ENCODE peak calls at places on chromosomes 11 and 22, in four cellular contexts. Q is HepG2, T is K562, D is WTC11. P is an unnamed sample.
A peak's percentile ranks its signal among the peaks of the same experiment; 100 is the strongest.

GRCh38 chr11:66012946-66013761 is 1.3 kb downstream of the CST6 start:
- DNase-seq in Q (no peak), T (peak; percentile 41), D (no peak), P (no peak)

GRCh38 chr11:105202844-105203548 is 63.4 kb upstream of the CARD18 start:
- DNase-seq in Q (peak; percentile 96), T (no peak), D (no peak), P (no peak)

GRCh38 chr11:96049426-96049825 is 125.5 kb upstream of the MTMR2 start:
- DNase-seq in Q (no peak), T (no peak), D (no peak), P (no peak)

GRCh38 chr22:19150482-19151328 is 613 bp upstream of the GSC2 start:
- DNase-seq in Q (no peak), T (no peak), D (peak; percentile 33), P (no peak)

GRCh38 chr11:61334434-61335354 is 1.7 kb downstream of the TKFC start:
- DNase-seq in Q (peak; percentile 65), T (peak; percentile 62), D (no peak), P (no peak)

GRCh38 chr22:37126882-37127281 is 17.4 kb upstream of the TMPRSS6 start:
- DNase-seq in Q (no peak), T (peak; percentile 16), D (peak; percentile 47), P (peak; percentile 49)

GRCh38 chr11:68035266-68035876 is 3.5 kb upstream of the TCIRG1 start:
- DNase-seq in Q (no peak), T (no peak), D (no peak), P (no peak)

GRCh38 chr11:74332272-74332671 is 20.8 kb upstream of the P4HA3 start:
- DNase-seq in Q (no peak), T (no peak), D (no peak), P (no peak)

GRCh38 chr22:22094514-22094913 is 111.9 kb upstream of the TOP3B start:
- DNase-seq in Q (no peak), T (no peak), D (no peak), P (no peak)

GRCh38 chr22:26325641-26326040 is 103.4 kb upstream of the ASPHD2 start:
- DNase-seq in Q (no peak), T (no peak), D (no peak), P (no peak)

GRCh38 chr22:30824711-30825110 is 130.0 kb downstream of the OSBP2 start:
- DNase-seq in Q (no peak), T (no peak), D (no peak), P (no peak)

GRCh38 chr11:29312817-29313216 is 704.0 kb downstream of the KCNA4 start:
- DNase-seq in Q (no peak), T (no peak), D (no peak), P (no peak)

GRCh38 chr11:18772211-18772610 is 19.4 kb downstream of the PTPN5 start:
- DNase-seq in Q (no peak), T (no peak), D (no peak), P (no peak)

GRCh38 chr11:6488342-6488741 is 7.0 kb downstream of the TIMM10B start:
- DNase-seq in Q (no peak), T (no peak), D (no peak), P (no peak)

GRCh38 chr11:123742334-123742733 is 874 bp upstream of the ZNF202 start:
- DNase-seq in Q (no peak), T (peak; percentile 22), D (no peak), P (no peak)

GRCh38 chr22:29345932-29346331 is 30.4 kb upstream of the RASL10A start:
- DNase-seq in Q (no peak), T (no peak), D (no peak), P (no peak)

GRCh38 chr11:27040302-27041115 is at the start of gene BBOX1:
- DNase-seq in Q (no peak), T (no peak), D (no peak), P (no peak)

GRCh38 chr22:43152355-43153071 is 1.2 kb downstream of the TSPO start:
- DNase-seq in Q (no peak), T (no peak), D (no peak), P (no peak)

GRCh38 chr11:103326070-103326794 is 217.0 kb downstream of the DYNC2H1 start:
- DNase-seq in Q (peak; percentile 51), T (peak; percentile 10), D (peak; percentile 42), P (peak; percentile 67)

GRCh38 chr11:75055511-75055910 is 41.2 kb downstream of the OR2AT4 start:
- DNase-seq in Q (no peak), T (no peak), D (no peak), P (no peak)

GRCh38 chr11:12124306-12124705 is 13.9 kb downstream of the MICAL2 start:
- DNase-seq in Q (no peak), T (no peak), D (no peak), P (no peak)

GRCh38 chr11:116176484-116177005 is 596.2 kb downstream of the BUD13 start:
- DNase-seq in Q (no peak), T (no peak), D (no peak), P (no peak)

GRCh38 chr22:47901911-47902310 is 1139.5 kb downstream of the TBC1D22A start:
- DNase-seq in Q (no peak), T (no peak), D (peak; percentile 19), P (no peak)

GRCh38 chr11:35142481-35143207 is 3.7 kb downstream of the CD44 start:
- DNase-seq in Q (peak; percentile 20), T (peak; percentile 24), D (no peak), P (no peak)

GRCh38 chr11:78094250-78094649 is 14.6 kb upstream of the NDUFC2 start:
- DNase-seq in Q (no peak), T (no peak), D (no peak), P (no peak)

GRCh38 chr11:86947541-86947940 is 7.7 kb downstream of the FZD4 start:
- DNase-seq in Q (no peak), T (no peak), D (no peak), P (no peak)

GRCh38 chr22:35192121-35192918 is 65.0 kb upstream of the HMGXB4 start:
- DNase-seq in Q (no peak), T (no peak), D (no peak), P (no peak)

GRCh38 chr22:22935546-22936157 is 48.0 kb downstream of the IGLL5 start:
- DNase-seq in Q (no peak), T (peak; percentile 60), D (peak; percentile 33), P (no peak)

GRCh38 chr11:21810650-21811049 is 382.2 kb upstream of the ANO5 start:
- DNase-seq in Q (peak; percentile 16), T (no peak), D (no peak), P (no peak)

GRCh38 chr11:60084866-60085265 is 3.6 kb upstream of the MS4A2 start:
- DNase-seq in Q (no peak), T (no peak), D (no peak), P (no peak)

GRCh38 chr22:28917747-28918543 is 34.6 kb downstream of the ZNRF3 start:
- DNase-seq in Q (peak; percentile 86), T (no peak), D (no peak), P (no peak)

GRCh38 chr22:25475554-25476022 is 88.9 kb upstream of the GRK3 start:
- DNase-seq in Q (no peak), T (no peak), D (no peak), P (no peak)

GRCh38 chr11:117882539-117882938 is 6.1 kb upstream of the FXYD6 start:
- DNase-seq in Q (no peak), T (no peak), D (no peak), P (no peak)

GRCh38 chr22:36292823-36293530 is 40.0 kb downstream of the APOL1 start:
- DNase-seq in Q (no peak), T (no peak), D (no peak), P (no peak)

GRCh38 chr11:67120456-67120855 is 1.4 kb downstream of the KDM2A start:
- DNase-seq in Q (no peak), T (no peak), D (no peak), P (no peak)

GRCh38 chr11:88327061-88327460 is 10.5 kb downstream of the CTSC start:
- DNase-seq in Q (no peak), T (no peak), D (no peak), P (no peak)

GRCh38 chr11:662689-663274 is 25.7 kb downstream of the DRD4 start:
- DNase-seq in Q (peak; percentile 39), T (peak; percentile 71), D (peak; percentile 79), P (peak; percentile 70)

GRCh38 chr22:23834830-23835772 is 3.7 kb downstream of the DERL3 start:
- DNase-seq in Q (no peak), T (no peak), D (peak; percentile 0), P (no peak)

GRCh38 chr11:119167933-119168332 is 592 bp upstream of the NLRX1 start:
- DNase-seq in Q (peak; percentile 36), T (no peak), D (no peak), P (no peak)

GRCh38 chr11:119166368-119167076 is 2.0 kb upstream of the NLRX1 start:
- DNase-seq in Q (peak; percentile 44), T (no peak), D (no peak), P (no peak)

GRCh38 chr11:119172513-119172912 is 4.0 kb downstream of the NLRX1 start:
- DNase-seq in Q (no peak), T (peak; percentile 82), D (no peak), P (no peak)

GRCh38 chr11:119168471-119169271 is at the start of gene NLRX1:
- DNase-seq in Q (peak; percentile 80), T (peak; percentile 79), D (peak; percentile 83), P (peak; percentile 98)

GRCh38 chr11:119169272-119169719 is 771 bp downstream of the NLRX1 start:
- DNase-seq in Q (peak; percentile 37), T (no peak), D (peak; percentile 63), P (peak; percentile 49)
- TF ChIP-seq ELF4 in Q (no peak), T (no peak), D (no peak), P (no peak)

GRCh38 chr22:31911565-31912401 is 32.6 kb upstream of the YWHAH start:
- DNase-seq in Q (peak; percentile 93), T (peak; percentile 37), D (no peak), P (no peak)
- TF ChIP-seq ELF4 in Q (no peak), T (no peak), D (no peak), P (no peak)

GRCh38 chr22:45329536-45329936 is 19.8 kb downstream of the FAM118A start:
- DNase-seq in Q (no peak), T (no peak), D (no peak), P (no peak)
- TF ChIP-seq ELF4 in Q (no peak), T (no peak), D (no peak), P (no peak)

DNA sequence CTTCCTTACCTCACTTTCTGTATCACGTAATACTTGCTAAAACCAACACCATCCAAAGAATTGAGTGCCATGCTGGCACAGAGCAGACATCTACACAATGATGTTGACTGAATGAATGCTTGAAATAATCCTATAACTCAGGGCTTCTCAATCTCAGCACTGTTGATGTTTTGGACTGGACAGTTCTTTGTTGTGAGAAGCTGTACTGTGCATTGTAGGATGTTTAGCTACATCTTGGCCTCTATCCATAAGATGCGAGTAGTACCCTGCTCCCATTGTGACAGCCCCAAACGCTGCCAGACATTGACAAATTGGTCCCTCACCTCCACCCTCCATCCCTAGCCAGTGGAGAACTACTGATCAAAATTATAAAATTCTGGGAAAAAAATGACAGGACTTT is 153.4 kb downstream of the NAV2 start:
- DNase-seq in Q (no peak), T (no peak), D (no peak), P (no peak)
- TF ChIP-seq ELF4 in Q (no peak), T (no peak), D (no peak), P (no peak)

DNA sequence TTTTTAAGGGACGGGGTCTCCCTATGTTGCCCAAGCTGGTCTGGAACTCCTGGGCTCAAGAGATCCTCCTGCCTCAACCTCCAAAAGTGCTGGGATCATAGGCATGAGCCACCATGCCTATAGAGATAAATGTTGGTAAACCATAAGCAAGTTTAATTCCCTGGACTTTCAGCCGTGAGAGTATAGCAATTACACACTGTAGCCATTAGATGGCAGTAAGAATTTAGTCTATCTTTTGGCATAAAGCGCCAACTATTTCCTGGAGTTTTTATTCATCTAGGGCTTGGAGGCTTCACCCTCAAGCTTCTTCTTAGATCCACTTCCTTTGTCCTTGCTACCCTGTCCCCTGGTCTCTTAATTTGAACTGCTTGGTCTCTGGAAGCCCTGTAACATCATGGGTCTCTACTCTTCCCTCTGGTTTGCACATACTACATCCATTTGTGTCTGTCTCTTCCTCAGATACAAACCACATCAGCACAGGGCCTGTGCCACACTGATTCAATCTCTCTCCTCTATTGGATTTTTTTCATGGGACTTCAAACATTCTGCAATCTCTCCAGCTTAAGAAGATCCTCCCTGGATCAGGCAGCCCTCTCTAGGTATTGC is 38.2 kb downstream of the OR10A6 start:
- DNase-seq in Q (peak; percentile 36), T (peak; percentile 53), D (no peak), P (peak; percentile 63)
- TF ChIP-seq ELF4 in Q (no peak), T (no peak), D (no peak), P (no peak)

P was measured in HEK293T.